ENCODE peak calls at places on chromosome 20, in five cellular contexts. M is MG63; L is effector CD4-positive, alpha-beta T cell; S is aorta; W is HEK293T. Z is an unnamed sample.
A peak's percentile ranks its signal among the peaks of the same experiment; 100 is the strongest.

GRCh38 chr20:1326031-1326930 is 2.7 kb downstream of the SDCBP2 start:
- DNase-seq in L (no peak), M (no peak), S (no peak), W (no peak), Z (peak; percentile 67)

GRCh38 chr20:44911264-44911921 is 1.5 kb downstream of the PABPC1L start:
- DNase-seq in S (no peak), W (peak; percentile 66), L (no peak), M (peak; percentile 50), Z (no peak)

GRCh38 chr20:11231742-11232141 is 557.9 kb upstream of the JAG1 start:
- DNase-seq in S (no peak), L (no peak), M (no peak), W (no peak), Z (no peak)

GRCh38 chr20:50436052-50436656 is 74.0 kb upstream of the PTPN1 start:
- DNase-seq in W (no peak), S (no peak), M (peak; percentile 42), L (no peak), Z (no peak)

GRCh38 chr20:45827030-45827652 is at the start of gene TNNC2:
- DNase-seq in S (no peak), M (no peak), W (no peak), L (no peak), Z (peak; percentile 51)

GRCh38 chr20:20712474-20713243 is at the start of gene RALGAPA2:
- DNase-seq in S (peak; percentile 99), W (peak; percentile 93), L (peak; percentile 92), M (peak; percentile 94), Z (peak; percentile 99)

GRCh38 chr20:45343867-45344721 is 4.1 kb downstream of the SDC4 start:
- DNase-seq in M (peak; percentile 92), W (no peak), L (no peak), S (peak; percentile 89), Z (peak; percentile 86)

GRCh38 chr20:31475032-31475431 is at the start of the genes DEFB124 and REM1:
- DNase-seq in L (no peak), S (peak; percentile 91), W (no peak), M (no peak), Z (no peak)

GRCh38 chr20:50048420-50049166 is 64.4 kb downstream of the UBE2V1 start:
- DNase-seq in W (no peak), L (no peak), M (peak; percentile 42), S (peak; percentile 86), Z (peak; percentile 89)

GRCh38 chr20:48397689-48398005 is 430.2 kb downstream of the PREX1 start:
- DNase-seq in M (peak; percentile 65), S (no peak), W (no peak), L (no peak), Z (no peak)

GRCh38 chr20:8394308-8394945 is 262.4 kb downstream of the PLCB1 start:
- DNase-seq in L (no peak), W (no peak), S (no peak), M (no peak), Z (no peak)

GRCh38 chr20:46150982-46151381 is 32.9 kb downstream of the CD40 start:
- DNase-seq in L (no peak), M (no peak), S (peak; percentile 46), W (no peak), Z (peak; percentile 38)

GRCh38 chr20:45404438-45404837 is 3.7 kb upstream of the DBNDD2 start:
- DNase-seq in S (no peak), L (no peak), M (no peak), W (no peak), Z (no peak)

GRCh38 chr20:37350655-37351574 is 5.0 kb downstream of the SRC start:
- DNase-seq in L (no peak), W (no peak), S (no peak), M (no peak), Z (peak; percentile 29)

GRCh38 chr20:25227317-25227831 is 20.5 kb upstream of the PYGB start:
- DNase-seq in S (no peak), L (no peak), W (no peak), M (no peak), Z (peak; percentile 67)

GRCh38 chr20:35992713-35993335 is 24.4 kb downstream of the CNBD2 start:
- DNase-seq in S (no peak), W (peak; percentile 81), M (peak; percentile 40), L (peak; percentile 31), Z (no peak)

GRCh38 chr20:63273180-63273579 is 567 bp downstream of the ARFGAP1 start:
- DNase-seq in L (no peak), M (no peak), S (no peak), W (no peak), Z (no peak)

GRCh38 chr20:478949-479429 is 16.7 kb upstream of the TBC1D20 start:
- DNase-seq in M (no peak), S (no peak), W (peak; percentile 51), L (peak; percentile 33), Z (no peak)

GRCh38 chr20:50345712-50346371 is 155.2 kb downstream of the CEBPB start:
- DNase-seq in M (no peak), L (no peak), W (no peak), S (no peak), Z (no peak)

GRCh38 chr20:7994809-7995208 is 24.8 kb downstream of the TMX4 start:
- DNase-seq in S (no peak), M (no peak), L (no peak), W (no peak), Z (no peak)

GRCh38 chr20:62422636-62423325 is 4.6 kb downstream of the RBBP8NL start:
- DNase-seq in L (no peak), M (no peak), W (no peak), S (no peak), Z (no peak)

Z was measured in posterior vena cava.